ENCODE peak calls at places on chromosomes 3 and 15, in four cellular contexts. One of them, this sample, is unnamed.

GRCh38 chr3:104943931-104944330 is 422.8 kb upstream of the ALCAM start:
- DNase-seq in iris pigment epithelial cell: no peak
- DNase-seq in RPMI8226: no peak
- DNase-seq in anterior cingulate cortex: no peak
- DNase-seq in this sample: no peak

GRCh38 chr3:194003128-194004057 is 132.6 kb upstream of the HES1 start:
- DNase-seq in RPMI8226: peak
- DNase-seq in anterior cingulate cortex: peak
- DNase-seq in iris pigment epithelial cell: peak
- DNase-seq in this sample: peak

GRCh38 chr3:78570482-78570881 is 1197.3 kb downstream of the ROBO1 start:
- DNase-seq in anterior cingulate cortex: no peak
- DNase-seq in RPMI8226: no peak
- DNase-seq in iris pigment epithelial cell: no peak
- DNase-seq in this sample: no peak

GRCh38 chr3:57559526-57559925 is 3.5 kb downstream of the PDE12 start:
- DNase-seq in RPMI8226: no peak
- DNase-seq in iris pigment epithelial cell: peak
- DNase-seq in anterior cingulate cortex: no peak
- DNase-seq in this sample: peak

GRCh38 chr15:29774900-29775299 is 47.4 kb downstream of the TJP1 start:
- DNase-seq in anterior cingulate cortex: no peak
- DNase-seq in iris pigment epithelial cell: peak
- DNase-seq in RPMI8226: no peak
- DNase-seq in this sample: peak

GRCh38 chr3:61956236-61956635 is 394.9 kb downstream of the PTPRG start:
- DNase-seq in anterior cingulate cortex: no peak
- DNase-seq in RPMI8226: no peak
- DNase-seq in iris pigment epithelial cell: peak
- DNase-seq in this sample: peak

GRCh38 chr3:52526151-52526561 is 7.5 kb downstream of the NT5DC2 start:
- DNase-seq in anterior cingulate cortex: no peak
- DNase-seq in RPMI8226: no peak
- DNase-seq in iris pigment epithelial cell: no peak
- DNase-seq in this sample: no peak

GRCh38 chr15:98727115-98728040 is 79.0 kb downstream of the IGF1R start:
- DNase-seq in iris pigment epithelial cell: peak
- DNase-seq in RPMI8226: no peak
- DNase-seq in anterior cingulate cortex: no peak
- DNase-seq in this sample: peak

GRCh38 chr15:95291878-95292472 is 1038.5 kb upstream of the NR2F2 start:
- DNase-seq in anterior cingulate cortex: no peak
- DNase-seq in iris pigment epithelial cell: peak
- DNase-seq in RPMI8226: peak
- DNase-seq in this sample: peak

GRCh38 chr15:71125831-71126453 is 10.7 kb downstream of the THSD4 start:
- DNase-seq in RPMI8226: no peak
- DNase-seq in anterior cingulate cortex: no peak
- DNase-seq in iris pigment epithelial cell: no peak
- DNase-seq in this sample: no peak

GRCh38 chr3:109081746-109082510 is 36.0 kb downstream of the MORC1 start:
- DNase-seq in RPMI8226: peak
- DNase-seq in anterior cingulate cortex: no peak
- DNase-seq in iris pigment epithelial cell: peak
- DNase-seq in this sample: peak

GRCh38 chr3:127865941-127866340 is 43.6 kb upstream of the MGLL start:
- DNase-seq in RPMI8226: no peak
- DNase-seq in iris pigment epithelial cell: peak
- DNase-seq in anterior cingulate cortex: no peak
- DNase-seq in this sample: peak

GRCh38 chr15:63198315-63198714 is 8.9 kb downstream of the RAB8B start:
- DNase-seq in RPMI8226: no peak
- DNase-seq in anterior cingulate cortex: no peak
- DNase-seq in iris pigment epithelial cell: no peak
- DNase-seq in this sample: peak

GRCh38 chr15:91961357-91961756 is 107.8 kb downstream of the SLCO3A1 start:
- DNase-seq in anterior cingulate cortex: no peak
- DNase-seq in iris pigment epithelial cell: no peak
- DNase-seq in RPMI8226: no peak
- DNase-seq in this sample: no peak

GRCh38 chr3:127156651-127157050 is 36.3 kb upstream of the PRR23E start:
- DNase-seq in iris pigment epithelial cell: no peak
- DNase-seq in anterior cingulate cortex: no peak
- DNase-seq in RPMI8226: no peak
- DNase-seq in this sample: no peak

GRCh38 chr3:145448436-145448835 is 712.5 kb downstream of the PLOD2 start:
- DNase-seq in RPMI8226: no peak
- DNase-seq in anterior cingulate cortex: no peak
- DNase-seq in iris pigment epithelial cell: no peak
- DNase-seq in this sample: no peak

GRCh38 chr15:25643120-25643519 is 204.3 kb upstream of the UBE3A start:
- DNase-seq in RPMI8226: no peak
- DNase-seq in iris pigment epithelial cell: no peak
- DNase-seq in anterior cingulate cortex: no peak
- DNase-seq in this sample: no peak

GRCh38 chr3:127152676-127153505 is 40.0 kb upstream of the PRR23E start:
- DNase-seq in RPMI8226: no peak
- DNase-seq in anterior cingulate cortex: no peak
- DNase-seq in iris pigment epithelial cell: no peak
- DNase-seq in this sample: no peak

GRCh38 chr3:185959609-185960517 is 22.0 kb upstream of the TRA2B start:
- DNase-seq in anterior cingulate cortex: no peak
- DNase-seq in RPMI8226: no peak
- DNase-seq in iris pigment epithelial cell: peak
- DNase-seq in this sample: peak

GRCh38 chr3:99895106-99895705 is 77.5 kb downstream of the CMSS1 start:
- DNase-seq in anterior cingulate cortex: no peak
- DNase-seq in iris pigment epithelial cell: peak
- DNase-seq in RPMI8226: no peak
- DNase-seq in this sample: no peak

GRCh38 chr3:149462653-149463052 is 11.8 kb upstream of the TM4SF4 start:
- DNase-seq in anterior cingulate cortex: no peak
- DNase-seq in RPMI8226: no peak
- DNase-seq in iris pigment epithelial cell: no peak
- DNase-seq in this sample: no peak

GRCh38 chr3:54999159-54999558 is 71.3 kb upstream of the LRTM1 start:
- DNase-seq in RPMI8226: peak
- DNase-seq in anterior cingulate cortex: no peak
- DNase-seq in iris pigment epithelial cell: peak
- DNase-seq in this sample: peak

GRCh38 chr3:188421836-188422540 is 268.0 kb downstream of the LPP start:
- DNase-seq in anterior cingulate cortex: no peak
- DNase-seq in iris pigment epithelial cell: no peak
- DNase-seq in RPMI8226: peak
- DNase-seq in this sample: no peak